ENCODE peak calls at places on chromosome 22, in eight cellular contexts. W is activated CD4-positive, alpha-beta T cell treated with anti-CD3 and anti-CD28 coated beads for 24 hours; N is NCI-H774; H is RCC 7860; J is pancreas; G is activated gamma-delta T cell treated with Interleukin-2 at 50 U/mL for 16 hours; T is CD8-positive, alpha-beta T cell; Y is AG08395. V is an unnamed sample.

GRCh38 chr22:49838771-49839717 is 11.4 kb upstream of the BRD1 start:
- DNase-seq in W (peak), N (no peak), H (no peak), J (peak), G (peak), T (peak), Y (no peak), V (peak)

GRCh38 chr22:30865656-30866055 is 102.9 kb downstream of the MORC2 start:
- DNase-seq in W (no peak), N (no peak), H (no peak), J (no peak), G (no peak), T (no peak), Y (no peak), V (no peak)

GRCh38 chr22:29769723-29770321 is 2.7 kb downstream of the UQCR10 start:
- DNase-seq in W (no peak), N (no peak), H (no peak), J (no peak), G (no peak), T (no peak), Y (no peak), V (no peak)

GRCh38 chr22:28328751-28329150 is 350.9 kb downstream of the TTC28 start:
- DNase-seq in W (no peak), N (no peak), H (no peak), J (no peak), G (no peak), T (no peak), Y (no peak), V (no peak)

GRCh38 chr22:42621505-42622002 is 6.9 kb upstream of the POLDIP3 start:
- DNase-seq in W (peak), N (no peak), H (peak), J (peak), G (peak), T (peak), Y (peak), V (peak)

GRCh38 chr22:29116397-29117123 is 43.7 kb downstream of the KREMEN1 start:
- DNase-seq in W (no peak), N (no peak), H (no peak), J (no peak), G (no peak), T (no peak), Y (no peak), V (no peak)

GRCh38 chr22:39241632-39242388 is 3.0 kb downstream of the PDGFB start:
- DNase-seq in W (no peak), N (no peak), H (no peak), J (peak), G (peak), T (peak), Y (no peak), V (no peak)

GRCh38 chr22:28977481-28977971 is 84.1 kb downstream of the C22orf31 start:
- DNase-seq in W (no peak), N (no peak), H (peak), J (no peak), G (no peak), T (no peak), Y (peak), V (no peak)

GRCh38 chr22:27997538-27997937 is 78.5 kb upstream of the PITPNB start:
- DNase-seq in W (no peak), N (no peak), H (no peak), J (no peak), G (no peak), T (no peak), Y (peak), V (no peak)

GRCh38 chr22:29431986-29432385 is 6.4 kb upstream of the RFPL1 start:
- DNase-seq in W (no peak), N (no peak), H (no peak), J (no peak), G (no peak), T (no peak), Y (no peak), V (no peak)

GRCh38 chr22:17920145-17920605 is 104.2 kb downstream of the MICAL3 start:
- DNase-seq in W (no peak), N (no peak), H (peak), J (no peak), G (no peak), T (no peak), Y (no peak), V (peak)

GRCh38 chr22:20657963-20658362 is 116.0 kb upstream of the SERPIND1 start:
- DNase-seq in W (no peak), N (no peak), H (no peak), J (no peak), G (no peak), T (no peak), Y (no peak), V (no peak)

GRCh38 chr22:43183496-43184263 is 3.3 kb downstream of the TTLL12 start:
- DNase-seq in W (no peak), N (no peak), H (peak), J (peak), G (no peak), T (no peak), Y (no peak), V (no peak)

GRCh38 chr22:39292002-39292401 is 27.4 kb downstream of the RPL3 start:
- DNase-seq in W (no peak), N (no peak), H (peak), J (peak), G (no peak), T (no peak), Y (no peak), V (no peak)

GRCh38 chr22:50523806-50524663 is 1.4 kb downstream of the SCO2 start:
- DNase-seq in W (no peak), N (no peak), H (no peak), J (peak), G (no peak), T (no peak), Y (no peak), V (no peak)

GRCh38 chr22:27686534-27686933 is 115.0 kb downstream of the MN1 start:
- DNase-seq in W (no peak), N (no peak), H (peak), J (peak), G (no peak), T (no peak), Y (peak), V (no peak)

GRCh38 chr22:29225422-29226090 is 19.9 kb downstream of the EMID1 start:
- DNase-seq in W (no peak), N (no peak), H (no peak), J (peak), G (no peak), T (no peak), Y (peak), V (no peak)

GRCh38 chr22:39800790-39801540 is 92.6 kb downstream of the ENTHD1 start:
- DNase-seq in W (no peak), N (peak), H (no peak), J (no peak), G (no peak), T (no peak), Y (no peak), V (no peak)

GRCh38 chr22:26903030-26903856 is 245.9 kb downstream of the MIAT start:
- DNase-seq in W (no peak), N (no peak), H (no peak), J (no peak), G (no peak), T (no peak), Y (no peak), V (no peak)